ENCODE peak calls at places on chromosomes 5 and 9, in four cellular contexts. One of them, this sample, is unnamed.
A peak's percentile ranks its signal among the peaks of the same experiment; 100 is the strongest.

GRCh38 chr5:79236364-79236969 is 536 bp downstream of the JMY start:
- DNase-seq in glutamatergic neuron: peak; percentile 63
- DNase-seq in endothelial cell: peak; percentile 52
- DNase-seq in type B pancreatic cell: no peak
- DNase-seq in this sample: peak; percentile 32

GRCh38 chr9:121825481-121825830 is 174.0 kb downstream of the DAB2IP start:
- DNase-seq in endothelial cell: no peak
- DNase-seq in type B pancreatic cell: no peak
- DNase-seq in glutamatergic neuron: no peak
- DNase-seq in this sample: no peak

GRCh38 chr5:59559323-59559722 is 334.2 kb downstream of the PDE4D start:
- DNase-seq in glutamatergic neuron: no peak
- DNase-seq in type B pancreatic cell: no peak
- DNase-seq in endothelial cell: no peak
- DNase-seq in this sample: no peak

GRCh38 chr5:38373733-38374132 is 115.4 kb downstream of the EGFLAM start:
- DNase-seq in glutamatergic neuron: no peak
- DNase-seq in type B pancreatic cell: no peak
- DNase-seq in endothelial cell: no peak
- DNase-seq in this sample: no peak

GRCh38 chr5:9888517-9888916 is 258.4 kb upstream of the TAS2R1 start:
- DNase-seq in endothelial cell: no peak
- DNase-seq in type B pancreatic cell: no peak
- DNase-seq in glutamatergic neuron: no peak
- DNase-seq in this sample: no peak

GRCh38 chr9:87657190-87657589 is 68.7 kb upstream of the CTSL start:
- DNase-seq in type B pancreatic cell: peak; percentile 57
- DNase-seq in glutamatergic neuron: no peak
- DNase-seq in endothelial cell: no peak
- DNase-seq in this sample: no peak

GRCh38 chr5:51378778-51379652 is 4.2 kb upstream of the ISL1 start:
- DNase-seq in type B pancreatic cell: no peak
- DNase-seq in endothelial cell: peak; percentile 25
- DNase-seq in glutamatergic neuron: peak; percentile 51
- DNase-seq in this sample: no peak

GRCh38 chr9:79362100-79363081 is 209.4 kb upstream of the TLE4 start:
- DNase-seq in endothelial cell: no peak
- DNase-seq in glutamatergic neuron: no peak
- DNase-seq in type B pancreatic cell: no peak
- DNase-seq in this sample: no peak

GRCh38 chr5:558326-558725 is 34.1 kb upstream of the SLC9A3 start:
- DNase-seq in type B pancreatic cell: peak; percentile 58
- DNase-seq in glutamatergic neuron: no peak
- DNase-seq in endothelial cell: no peak
- DNase-seq in this sample: no peak

GRCh38 chr5:5350101-5350500 is 72.4 kb upstream of the ICE1 start:
- DNase-seq in endothelial cell: no peak
- DNase-seq in glutamatergic neuron: no peak
- DNase-seq in type B pancreatic cell: no peak
- DNase-seq in this sample: no peak

GRCh38 chr5:124056326-124057160 is 544.6 kb downstream of the CSNK1G3 start:
- DNase-seq in endothelial cell: no peak
- DNase-seq in type B pancreatic cell: no peak
- DNase-seq in glutamatergic neuron: no peak
- DNase-seq in this sample: no peak

GRCh38 chr5:139482050-139482889 is at the start of gene STING1:
- DNase-seq in endothelial cell: no peak
- DNase-seq in glutamatergic neuron: no peak
- DNase-seq in type B pancreatic cell: no peak
- DNase-seq in this sample: no peak

GRCh38 chr9:116644099-116644688 is 42.9 kb upstream of the TRIM32 start:
- DNase-seq in endothelial cell: no peak
- DNase-seq in type B pancreatic cell: no peak
- DNase-seq in glutamatergic neuron: no peak
- DNase-seq in this sample: no peak

GRCh38 chr5:67530609-67531255 is 334.1 kb upstream of the CD180 start:
- DNase-seq in endothelial cell: no peak
- DNase-seq in type B pancreatic cell: no peak
- DNase-seq in glutamatergic neuron: no peak
- DNase-seq in this sample: no peak

GRCh38 chr5:146291421-146292074 is 47.1 kb upstream of the POU4F3 start:
- DNase-seq in endothelial cell: peak; percentile 21
- DNase-seq in glutamatergic neuron: no peak
- DNase-seq in type B pancreatic cell: no peak
- DNase-seq in this sample: peak; percentile 11

GRCh38 chr9:33517373-33517772 is 6.7 kb upstream of the ANKRD18B start:
- DNase-seq in endothelial cell: peak; percentile 20
- DNase-seq in glutamatergic neuron: no peak
- DNase-seq in type B pancreatic cell: no peak
- DNase-seq in this sample: no peak

GRCh38 chr9:18587988-18588387 is 114.0 kb downstream of the ADAMTSL1 start:
- DNase-seq in type B pancreatic cell: no peak
- DNase-seq in endothelial cell: no peak
- DNase-seq in glutamatergic neuron: no peak
- DNase-seq in this sample: no peak

GRCh38 chr5:174503461-174504265 is 220.7 kb upstream of the MSX2 start:
- DNase-seq in glutamatergic neuron: no peak
- DNase-seq in endothelial cell: no peak
- DNase-seq in type B pancreatic cell: no peak
- DNase-seq in this sample: no peak

GRCh38 chr5:4862500-4862899 is 277.6 kb upstream of the ADAMTS16 start:
- DNase-seq in glutamatergic neuron: no peak
- DNase-seq in endothelial cell: no peak
- DNase-seq in type B pancreatic cell: no peak
- DNase-seq in this sample: no peak

GRCh38 chr5:61881821-61882220 is 424.2 kb upstream of the KIF2A start:
- DNase-seq in endothelial cell: no peak
- DNase-seq in type B pancreatic cell: no peak
- DNase-seq in glutamatergic neuron: no peak
- DNase-seq in this sample: no peak

GRCh38 chr5:120734033-120734432 is 269.9 kb downstream of the PRR16 start:
- DNase-seq in type B pancreatic cell: no peak
- DNase-seq in endothelial cell: peak; percentile 5
- DNase-seq in glutamatergic neuron: peak; percentile 68
- DNase-seq in this sample: no peak

GRCh38 chr5:43425965-43426364 is 13.8 kb upstream of the CCL28 start:
- DNase-seq in glutamatergic neuron: no peak
- DNase-seq in endothelial cell: no peak
- DNase-seq in type B pancreatic cell: no peak
- DNase-seq in this sample: no peak

GRCh38 chr5:55994502-55994997 is at the start of gene IL6ST:
- DNase-seq in glutamatergic neuron: no peak
- DNase-seq in type B pancreatic cell: no peak
- DNase-seq in endothelial cell: no peak
- DNase-seq in this sample: no peak

GRCh38 chr5:9482381-9482780 is 63.5 kb downstream of the SEMA5A start:
- DNase-seq in glutamatergic neuron: no peak
- DNase-seq in type B pancreatic cell: no peak
- DNase-seq in endothelial cell: no peak
- DNase-seq in this sample: no peak

GRCh38 chr5:138469540-138470321 is 4.5 kb downstream of the EGR1 start:
- DNase-seq in endothelial cell: no peak
- DNase-seq in glutamatergic neuron: no peak
- DNase-seq in type B pancreatic cell: no peak
- DNase-seq in this sample: no peak

GRCh38 chr5:171093598-171093997 is 215.4 kb upstream of the TLX3 start:
- DNase-seq in glutamatergic neuron: no peak
- DNase-seq in type B pancreatic cell: no peak
- DNase-seq in endothelial cell: no peak
- DNase-seq in this sample: no peak

GRCh38 chr5:5494489-5495402 is 72.3 kb downstream of the ICE1 start:
- DNase-seq in endothelial cell: peak; percentile 60
- DNase-seq in type B pancreatic cell: no peak
- DNase-seq in glutamatergic neuron: peak; percentile 82
- DNase-seq in this sample: peak; percentile 44

GRCh38 chr9:26813247-26813646 is 79.4 kb downstream of the CAAP1 start:
- DNase-seq in type B pancreatic cell: no peak
- DNase-seq in glutamatergic neuron: no peak
- DNase-seq in endothelial cell: no peak
- DNase-seq in this sample: no peak

GRCh38 chr5:164799391-164799790 is 1294.0 kb downstream of the MAT2B start:
- DNase-seq in type B pancreatic cell: no peak
- DNase-seq in endothelial cell: no peak
- DNase-seq in glutamatergic neuron: no peak
- DNase-seq in this sample: no peak

GRCh38 chr9:27382989-27383388 is 86.0 kb upstream of the EQTN start:
- DNase-seq in type B pancreatic cell: no peak
- DNase-seq in endothelial cell: no peak
- DNase-seq in glutamatergic neuron: no peak
- DNase-seq in this sample: no peak

GRCh38 chr9:124122813-124123462 is 111.4 kb downstream of the LHX2 start:
- DNase-seq in type B pancreatic cell: no peak
- DNase-seq in endothelial cell: no peak
- DNase-seq in glutamatergic neuron: no peak
- DNase-seq in this sample: no peak

GRCh38 chr5:31531543-31531887 is 378 bp downstream of the DROSHA start:
- DNase-seq in endothelial cell: peak; percentile 37
- DNase-seq in glutamatergic neuron: peak; percentile 59
- DNase-seq in type B pancreatic cell: no peak
- DNase-seq in this sample: peak; percentile 8

GRCh38 chr9:34380034-34380510 is 3.4 kb upstream of the MYORG start:
- DNase-seq in endothelial cell: peak; percentile 25
- DNase-seq in glutamatergic neuron: no peak
- DNase-seq in type B pancreatic cell: no peak
- DNase-seq in this sample: no peak

GRCh38 chr5:160269017-160269416 is 39.7 kb downstream of the FABP6 start:
- DNase-seq in glutamatergic neuron: no peak
- DNase-seq in endothelial cell: no peak
- DNase-seq in type B pancreatic cell: no peak
- DNase-seq in this sample: no peak

GRCh38 chr5:170257370-170257769 is 24.6 kb downstream of the C5orf58 start:
- DNase-seq in endothelial cell: no peak
- DNase-seq in glutamatergic neuron: no peak
- DNase-seq in type B pancreatic cell: no peak
- DNase-seq in this sample: no peak

GRCh38 chr5:89900346-89900745 is 509.2 kb downstream of the CETN3 start:
- DNase-seq in type B pancreatic cell: no peak
- DNase-seq in glutamatergic neuron: no peak
- DNase-seq in endothelial cell: no peak
- DNase-seq in this sample: no peak

DNA sequence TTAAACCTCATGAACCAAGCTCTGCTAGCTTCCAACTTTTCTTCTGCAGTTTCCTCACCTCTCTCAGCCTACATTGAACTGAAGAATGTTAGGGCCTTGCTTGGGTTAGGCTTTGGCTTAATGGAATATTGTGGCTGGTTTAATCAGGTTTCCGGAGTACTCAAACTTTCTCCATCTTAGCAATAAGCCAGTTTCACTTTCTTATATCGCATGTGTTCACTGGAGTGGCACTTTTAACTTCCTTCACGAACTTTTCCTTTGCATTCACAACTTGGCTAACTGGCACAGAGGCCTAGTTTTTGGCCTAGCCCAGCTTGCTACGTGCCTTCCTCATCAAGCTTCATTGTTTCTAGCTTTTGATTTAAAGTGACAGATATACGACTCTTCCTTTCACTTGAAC is 81.0 kb upstream of the MAST4 start:
- DNase-seq in endothelial cell: no peak
- DNase-seq in type B pancreatic cell: no peak
- DNase-seq in glutamatergic neuron: no peak
- DNase-seq in this sample: no peak
- TF ChIP-seq CTCF in endothelial cell: no peak
- TF ChIP-seq CTCF in type B pancreatic cell: no peak
- TF ChIP-seq CTCF in glutamatergic neuron: no peak
- TF ChIP-seq CTCF in this sample: no peak

GRCh38 chr9:127418037-127418471 is 6.1 kb upstream of the ZNF79 start:
- DNase-seq in endothelial cell: peak; percentile 67
- DNase-seq in glutamatergic neuron: peak; percentile 67
- DNase-seq in type B pancreatic cell: no peak
- DNase-seq in this sample: no peak
- TF ChIP-seq CTCF in endothelial cell: peak; percentile 40
- TF ChIP-seq CTCF in glutamatergic neuron: peak; percentile 33
- TF ChIP-seq CTCF in type B pancreatic cell: peak; percentile 42
- TF ChIP-seq CTCF in this sample: peak; percentile 51

DNA sequence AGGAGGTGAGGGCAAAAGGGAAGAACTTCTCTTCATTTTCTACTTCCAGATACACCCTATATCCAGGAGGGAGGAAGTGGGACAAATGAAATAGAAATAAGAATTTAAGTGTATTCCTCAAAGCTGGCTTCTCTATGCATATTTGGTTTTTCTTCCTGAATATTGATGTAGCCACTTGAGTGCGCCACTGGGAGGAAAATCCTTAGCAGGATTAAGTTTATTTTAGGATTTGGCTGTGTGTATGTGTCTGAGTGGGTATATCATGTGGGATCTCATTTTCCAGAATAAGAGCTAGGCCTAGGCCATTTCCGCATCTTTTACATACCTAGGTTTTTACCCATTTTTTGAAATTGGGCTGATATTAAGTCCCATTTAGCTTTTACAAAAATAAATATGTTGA is 42.5 kb downstream of the MAP1B start:
- DNase-seq in endothelial cell: no peak
- DNase-seq in glutamatergic neuron: no peak
- DNase-seq in type B pancreatic cell: no peak
- DNase-seq in this sample: no peak
- TF ChIP-seq CTCF in endothelial cell: no peak
- TF ChIP-seq CTCF in glutamatergic neuron: no peak
- TF ChIP-seq CTCF in type B pancreatic cell: peak; percentile 17
- TF ChIP-seq CTCF in this sample: no peak

GRCh38 chr5:106699198-106699597 is 971.5 kb downstream of the EFNA5 start:
- DNase-seq in type B pancreatic cell: no peak
- DNase-seq in glutamatergic neuron: peak; percentile 23
- DNase-seq in endothelial cell: no peak
- DNase-seq in this sample: no peak
- TF ChIP-seq CTCF in type B pancreatic cell: no peak
- TF ChIP-seq CTCF in glutamatergic neuron: no peak
- TF ChIP-seq CTCF in endothelial cell: no peak
- TF ChIP-seq CTCF in this sample: no peak

GRCh38 chr5:156326718-156327259 is at the start of gene SGCD:
- DNase-seq in type B pancreatic cell: no peak
- DNase-seq in glutamatergic neuron: peak; percentile 20
- DNase-seq in endothelial cell: peak; percentile 4
- DNase-seq in this sample: no peak
- TF ChIP-seq CTCF in type B pancreatic cell: no peak
- TF ChIP-seq CTCF in glutamatergic neuron: no peak
- TF ChIP-seq CTCF in endothelial cell: no peak
- TF ChIP-seq CTCF in this sample: no peak

GRCh38 chr5:115377468-115378217 is 81.2 kb upstream of the CCDC112 start:
- DNase-seq in endothelial cell: no peak
- DNase-seq in type B pancreatic cell: no peak
- DNase-seq in glutamatergic neuron: no peak
- DNase-seq in this sample: no peak

GRCh38 chr5:115372121-115372520 is 75.7 kb upstream of the CCDC112 start:
- DNase-seq in type B pancreatic cell: no peak
- DNase-seq in endothelial cell: no peak
- DNase-seq in glutamatergic neuron: no peak
- DNase-seq in this sample: no peak

GRCh38 chr5:115375922-115376321 is 79.5 kb upstream of the CCDC112 start:
- DNase-seq in type B pancreatic cell: no peak
- DNase-seq in endothelial cell: no peak
- DNase-seq in glutamatergic neuron: no peak
- DNase-seq in this sample: no peak

GRCh38 chr5:115378754-115379153 is 82.3 kb upstream of the CCDC112 start:
- DNase-seq in glutamatergic neuron: no peak
- DNase-seq in type B pancreatic cell: no peak
- DNase-seq in endothelial cell: no peak
- DNase-seq in this sample: no peak

GRCh38 chr5:115374057-115374775 is 77.8 kb upstream of the CCDC112 start:
- DNase-seq in endothelial cell: no peak
- DNase-seq in type B pancreatic cell: no peak
- DNase-seq in glutamatergic neuron: no peak
- DNase-seq in this sample: no peak
- TF ChIP-seq CTCF in endothelial cell: no peak
- TF ChIP-seq CTCF in type B pancreatic cell: no peak
- TF ChIP-seq CTCF in glutamatergic neuron: no peak
- TF ChIP-seq CTCF in this sample: no peak

GRCh38 chr9:91192379-91192775 is 169.3 kb downstream of the AUH start:
- DNase-seq in type B pancreatic cell: no peak
- DNase-seq in endothelial cell: no peak
- DNase-seq in glutamatergic neuron: no peak
- DNase-seq in this sample: no peak
- TF ChIP-seq CTCF in type B pancreatic cell: no peak
- TF ChIP-seq CTCF in endothelial cell: no peak
- TF ChIP-seq CTCF in glutamatergic neuron: no peak
- TF ChIP-seq CTCF in this sample: no peak

This sample was measured in neural crest cell.